ENCODE peak calls at places on chromosomes 11 and 22, in six cellular contexts. F is astrocyte, Z is fibroblast of lung, B is sigmoid colon, A is BJ, Y is lower lobe of right lung. P is an unnamed sample.
A peak's percentile ranks its signal among the peaks of the same experiment; 100 is the strongest.

GRCh38 chr22:31776231-31776630 is 22.4 kb downstream of the DEPDC5 start:
- DNase-seq in F (no peak), Z (no peak), B (no peak), A (no peak), Y (no peak), P (no peak)

GRCh38 chr11:93528252-93528651 is 14.9 kb downstream of the SMCO4 start:
- DNase-seq in F (no peak), Z (no peak), B (no peak), A (no peak), Y (no peak), P (no peak)

GRCh38 chr22:23574877-23575276 is 5.2 kb downstream of the IGLL1 start:
- DNase-seq in F (no peak), Z (no peak), B (no peak), A (no peak), Y (peak; percentile 34), P (no peak)

GRCh38 chr11:44094260-44094868 is 1.1 kb upstream of the EXT2 start:
- DNase-seq in F (peak; percentile 53), Z (peak; percentile 72), B (peak; percentile 91), A (no peak), Y (no peak), P (peak; percentile 76)

GRCh38 chr11:1228183-1228821 is 5.4 kb downstream of the MUC5B start:
- DNase-seq in F (no peak), Z (no peak), B (peak; percentile 63), A (no peak), Y (peak; percentile 42), P (no peak)

GRCh38 chr22:29155966-29156365 is 49.7 kb upstream of the EMID1 start:
- DNase-seq in F (no peak), Z (no peak), B (peak; percentile 40), A (no peak), Y (no peak), P (no peak)

GRCh38 chr11:23988381-23989006 is 508.4 kb upstream of the LUZP2 start:
- DNase-seq in F (peak; percentile 88), Z (peak; percentile 91), B (no peak), A (no peak), Y (no peak), P (peak; percentile 64)

GRCh38 chr22:49754674-49755590 is 72.7 kb downstream of the BRD1 start:
- DNase-seq in F (no peak), Z (no peak), B (peak; percentile 44), A (no peak), Y (no peak), P (no peak)

GRCh38 chr11:5291207-5291838 is 10.4 kb downstream of the OR51B4 start:
- DNase-seq in F (no peak), Z (peak; percentile 32), B (no peak), A (no peak), Y (no peak), P (peak; percentile 42)
- TF ChIP-seq CTCF in F (peak; percentile 60), Z (peak; percentile 79), B (no peak), A (peak; percentile 66), Y (peak; percentile 26), P (peak; percentile 84)

DNA sequence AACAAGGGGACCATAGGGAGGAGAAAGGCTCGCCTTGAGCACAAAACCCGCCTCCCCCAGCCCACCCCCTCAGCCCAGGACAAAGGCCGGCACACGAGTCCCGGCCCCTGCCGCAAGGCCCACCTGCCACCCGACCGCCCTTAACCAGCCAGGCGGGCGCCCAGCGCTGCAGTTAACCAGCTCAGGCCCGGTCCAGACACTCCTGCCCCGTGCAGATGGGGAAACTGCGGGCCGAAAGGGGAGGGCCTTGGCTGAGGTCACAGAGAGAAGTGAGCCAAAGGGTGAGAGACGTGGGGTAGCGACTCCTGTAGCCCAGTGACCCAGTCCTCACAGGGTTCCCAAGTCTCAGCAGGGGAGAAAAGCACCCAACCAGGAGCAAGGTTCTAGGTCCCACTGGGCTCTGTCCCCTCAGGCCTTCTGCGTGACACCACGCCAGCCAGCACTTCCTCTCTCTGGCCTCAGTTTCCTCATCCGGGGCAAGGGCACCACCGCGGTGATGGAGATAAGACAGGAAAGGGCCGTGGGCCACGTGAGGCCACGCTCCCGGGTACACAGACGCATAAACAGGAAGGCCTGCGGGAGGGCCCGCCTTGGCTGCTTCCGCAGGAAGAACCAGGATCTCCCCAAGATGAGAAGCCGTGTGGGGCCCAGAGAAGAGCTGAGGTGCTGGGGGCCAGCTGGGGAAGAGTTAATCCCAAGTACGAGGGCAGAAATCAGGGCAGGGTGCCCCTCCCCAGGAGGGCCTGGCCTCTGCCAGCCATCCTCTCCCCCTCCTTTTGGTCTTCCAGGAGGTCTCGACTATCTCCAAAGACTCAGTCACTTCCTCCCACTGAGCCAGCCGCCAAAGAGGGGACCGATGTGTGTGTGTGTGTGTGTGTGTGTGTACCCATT is 1.8 kb downstream of the MFNG start:
- DNase-seq in F (no peak), Z (no peak), B (peak; percentile 83), A (no peak), Y (peak; percentile 95), P (no peak)
- H3K4me3 ChIP-seq in F (no peak overlapping the region), Z (no peak overlapping the region), B (peak overlapping the region; percentile 34), A (no peak overlapping the region), Y (peak overlapping the region; percentile 72), P (no peak overlapping the region)

GRCh38 chr11:15897211-15897960 is 459.0 kb downstream of the SOX6 start:
- DNase-seq in F (peak; percentile 68), Z (peak; percentile 75), B (no peak), A (peak; percentile 52), Y (no peak), P (peak; percentile 60)

GRCh38 chr11:15901790-15902189 is 454.6 kb downstream of the SOX6 start:
- DNase-seq in F (no peak), Z (no peak), B (no peak), A (no peak), Y (no peak), P (no peak)

GRCh38 chr11:15903246-15903645 is 453.1 kb downstream of the SOX6 start:
- DNase-seq in F (no peak), Z (no peak), B (no peak), A (no peak), Y (no peak), P (no peak)

GRCh38 chr11:15905334-15905733 is 451.0 kb downstream of the SOX6 start:
- DNase-seq in F (no peak), Z (no peak), B (no peak), A (no peak), Y (no peak), P (no peak)

DNA sequence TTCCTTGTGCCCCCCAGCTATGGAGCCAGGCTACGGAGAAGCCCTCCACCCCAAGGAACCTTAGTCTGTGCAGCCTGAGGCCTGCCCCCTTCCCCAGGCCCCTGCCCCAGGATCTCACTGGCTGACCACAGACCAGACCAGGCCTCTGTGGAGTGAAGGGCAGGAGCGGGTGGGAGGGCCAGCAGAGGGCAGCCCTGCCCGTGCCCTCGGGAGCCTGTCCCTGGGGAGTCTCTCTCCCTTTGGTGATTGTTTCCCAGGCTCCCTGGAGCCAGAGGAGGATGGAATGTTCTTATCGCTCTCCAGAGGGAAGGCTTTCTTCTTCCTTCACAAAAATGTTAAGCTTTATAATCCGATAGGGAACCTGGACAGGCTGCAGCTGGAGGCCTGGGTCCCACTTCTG is 455.3 kb downstream of the SOX6 start:
- DNase-seq in F (no peak), Z (no peak), B (no peak), A (no peak), Y (no peak), P (no peak)
- TF ChIP-seq CTCF in F (no peak), Z (no peak), B (no peak), A (no peak), Y (peak; percentile 24), P (peak; percentile 12)

GRCh38 chr11:68750988-68751325 is 363 bp downstream of the TESMIN start:
- DNase-seq in F (no peak), Z (no peak), B (no peak), A (no peak), Y (no peak), P (no peak)

GRCh38 chr11:68750197-68750987 is 928 bp downstream of the TESMIN start:
- DNase-seq in F (no peak), Z (no peak), B (no peak), A (no peak), Y (peak; percentile 58), P (no peak)

GRCh38 chr11:68748061-68748460 is 3.3 kb downstream of the TESMIN start:
- DNase-seq in F (no peak), Z (no peak), B (no peak), A (no peak), Y (no peak), P (no peak)

GRCh38 chr11:68749061-68749491 is 2.2 kb downstream of the TESMIN start:
- DNase-seq in F (peak; percentile 13), Z (peak; percentile 36), B (no peak), A (no peak), Y (no peak), P (peak; percentile 5)

DNA sequence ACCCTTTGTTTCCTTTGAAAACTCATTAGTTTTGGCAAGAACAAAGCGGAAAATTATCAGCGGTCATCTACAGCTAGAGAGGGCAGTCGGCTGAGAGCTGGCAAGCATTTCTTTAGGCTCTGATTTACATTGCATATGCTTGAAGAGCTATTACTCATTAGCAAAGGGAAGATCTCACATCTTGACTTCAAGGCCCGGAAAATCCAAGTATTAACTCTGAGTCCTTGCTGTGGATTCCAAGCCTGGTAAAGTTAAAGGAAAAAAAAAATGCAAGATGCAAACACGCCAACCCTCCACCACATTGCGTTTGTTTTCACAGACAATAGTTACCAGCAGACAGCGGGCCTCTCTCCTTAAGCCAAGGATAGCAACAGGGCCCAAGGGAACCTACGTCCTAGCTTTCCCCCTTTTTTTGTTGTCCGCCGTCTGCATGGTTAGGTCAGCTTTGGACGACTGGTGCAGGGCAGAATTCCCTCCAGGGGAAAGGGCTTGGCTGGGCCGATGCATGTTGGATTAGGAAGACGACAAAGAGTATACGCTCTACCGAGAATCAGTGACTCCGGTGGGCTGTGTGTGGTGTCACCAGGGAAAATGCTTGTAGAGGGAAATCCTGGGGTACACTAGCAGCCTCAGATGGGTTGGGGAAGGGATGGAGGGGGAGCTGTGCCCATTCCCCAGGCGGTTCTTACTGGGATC is 1.7 kb downstream of the TESMIN start:
- DNase-seq in F (peak; percentile 32), Z (peak; percentile 45), B (no peak), A (no peak), Y (no peak), P (no peak)
- H3K4me3 ChIP-seq in F (no peak overlapping the region), Z (no peak overlapping the region), B (no peak overlapping the region), A (no peak overlapping the region), Y (no peak overlapping the region), P (no peak overlapping the region)

DNA sequence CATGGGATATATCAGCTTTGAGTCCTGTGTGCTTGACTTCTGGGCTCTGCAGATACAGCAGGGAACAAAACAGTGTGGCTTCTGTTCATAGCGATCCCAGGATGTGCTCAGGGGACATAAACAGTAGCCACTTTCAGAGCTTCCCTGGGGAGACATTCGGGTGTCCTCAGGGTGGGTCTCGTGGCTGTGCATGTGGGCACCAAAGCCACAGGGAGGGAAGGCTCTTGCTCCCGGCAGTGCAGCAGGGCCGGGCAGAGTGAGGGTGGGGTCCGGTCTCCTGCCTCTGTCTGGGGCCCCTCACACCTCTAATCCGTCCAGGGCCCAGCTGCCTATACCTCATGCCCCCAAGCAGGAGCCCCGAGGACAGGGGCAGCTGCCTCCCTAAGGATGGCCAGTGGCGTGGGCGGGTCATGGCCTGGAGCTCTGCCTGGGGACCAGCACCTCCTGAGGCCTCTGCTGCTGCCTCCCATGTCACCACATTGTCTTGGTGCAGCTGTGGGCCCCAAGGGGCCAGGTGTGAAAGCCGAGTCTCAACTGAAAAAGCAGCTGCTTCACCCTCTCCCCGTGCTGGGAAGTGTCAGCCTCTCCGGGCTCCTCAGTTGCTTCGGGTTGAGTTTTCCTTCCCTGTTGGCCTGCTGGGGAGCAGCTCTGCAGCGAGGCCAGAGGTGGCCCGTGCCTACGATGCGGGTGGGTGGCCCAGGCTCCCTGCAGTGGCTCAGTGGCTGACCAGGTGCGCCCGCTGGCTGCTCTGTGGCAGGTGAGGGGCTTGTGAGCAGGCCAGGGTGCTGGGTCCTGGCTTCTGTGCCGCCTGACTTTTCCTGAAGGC is 3.8 kb downstream of the TPCN2 start:
- DNase-seq in F (no peak), Z (no peak), B (no peak), A (no peak), Y (no peak), P (no peak)
- TF ChIP-seq CTCF in F (no peak), Z (no peak), B (no peak), A (no peak), Y (no peak), P (no peak)

GRCh38 chr11:73310076-73310475 is 2.0 kb downstream of the ARHGEF17 start:
- DNase-seq in F (no peak), Z (no peak), B (peak; percentile 81), A (no peak), Y (no peak), P (no peak)
- H3K4me3 ChIP-seq in F (peak overlapping the region; percentile 78), Z (peak overlapping the region; percentile 83), B (peak overlapping the region; percentile 85), A (peak overlapping the region; percentile 80), Y (peak overlapping the region; percentile 78), P (peak overlapping the region; percentile 70)